ENCODE peak calls at places on chromosomes 2 and 18, in six cellular contexts. E, W, G, L, K and X are unnamed samples.

GRCh38 chr2:75495862-75496261 is 64.9 kb downstream of the EVA1A start:
- DNase-seq in L (no peak), G (no peak), W (no peak), K (no peak), E (no peak), X (no peak)

GRCh38 chr18:64806232-64806631 is 657.3 kb upstream of the LINC00305 start:
- DNase-seq in K (no peak), W (no peak), L (no peak), E (no peak), G (no peak), X (no peak)

GRCh38 chr2:184268900-184269299 is 329.4 kb upstream of the ZNF804A start:
- DNase-seq in W (no peak), G (no peak), L (no peak), K (no peak), E (no peak), X (no peak)

GRCh38 chr2:130288467-130289403 is 54.0 kb upstream of the IMP4 start:
- DNase-seq in W (no peak), K (no peak), E (peak; percentile 17), G (no peak), L (no peak), X (no peak)

GRCh38 chr2:64685430-64685829 is 31.7 kb upstream of the SERTAD2 start:
- DNase-seq in W (no peak), K (no peak), E (no peak), G (no peak), L (no peak), X (no peak)

GRCh38 chr18:31041346-31042067 is 1.0 kb downstream of the DSC3 start:
- DNase-seq in K (no peak), E (no peak), G (no peak), W (no peak), L (no peak), X (peak; percentile 23)

GRCh38 chr2:52536929-52537460 is 1230.6 kb upstream of the CHAC2 start:
- DNase-seq in E (no peak), L (no peak), W (no peak), G (no peak), K (no peak), X (no peak)

GRCh38 chr2:71901466-71901865 is 246.2 kb downstream of the CYP26B1 start:
- DNase-seq in L (no peak), E (no peak), W (no peak), K (no peak), G (no peak), X (no peak)

GRCh38 chr2:75716406-75716805 is 5.7 kb upstream of the GCFC2 start:
- DNase-seq in L (no peak), G (no peak), W (no peak), E (peak; percentile 18), K (no peak), X (no peak)

GRCh38 chr2:56008661-56009411 is 85.3 kb upstream of the EFEMP1 start:
- DNase-seq in G (peak; percentile 76), L (peak; percentile 79), K (no peak), E (peak; percentile 57), W (peak; percentile 29), X (no peak)

GRCh38 chr2:101696272-101697123 is 1.0 kb upstream of the MAP4K4 start:
- DNase-seq in W (no peak), E (no peak), G (peak; percentile 43), K (peak; percentile 27), L (no peak), X (no peak)

GRCh38 chr2:70785137-70785911 is 5.1 kb downstream of the FIGLA start:
- DNase-seq in L (peak; percentile 60), K (peak; percentile 79), W (no peak), G (no peak), E (peak; percentile 55), X (peak; percentile 41)

GRCh38 chr2:215567504-215567903 is 131.6 kb upstream of the FN1 start:
- DNase-seq in L (peak; percentile 29), W (no peak), E (no peak), G (no peak), K (no peak), X (no peak)

GRCh38 chr2:146806295-146807005 is 1038.4 kb upstream of the ACVR2A start:
- DNase-seq in G (no peak), K (no peak), E (no peak), W (no peak), L (no peak), X (no peak)

GRCh38 chr2:202831241-202831997 is 40.1 kb downstream of the ICA1L start:
- DNase-seq in E (peak; percentile 73), W (no peak), L (peak; percentile 86), K (peak; percentile 80), G (no peak), X (peak; percentile 54)

GRCh38 chr2:230007931-230008707 is 60.6 kb downstream of the SLC16A14 start:
- DNase-seq in W (no peak), L (peak; percentile 84), E (peak; percentile 64), G (peak; percentile 66), K (peak; percentile 95), X (peak; percentile 63)

GRCh38 chr2:234671231-234671630 is 174.3 kb upstream of the ARL4C start:
- DNase-seq in K (no peak), E (no peak), G (no peak), W (no peak), L (no peak), X (no peak)

GRCh38 chr2:158464426-158465281 is 7.9 kb downstream of the PKP4 start:
- DNase-seq in E (no peak), G (no peak), K (no peak), W (no peak), L (peak; percentile 56), X (peak; percentile 29)

GRCh38 chr2:131042161-131042775 is 51.0 kb downstream of the FAM168B start:
- DNase-seq in G (no peak), L (no peak), W (no peak), K (no peak), E (no peak), X (no peak)

GRCh38 chr2:26412091-26412673 is 10.5 kb downstream of the DRC1 start:
- DNase-seq in G (no peak), E (no peak), W (no peak), L (no peak), K (peak; percentile 10), X (no peak)

GRCh38 chr2:221133941-221134340 is 438.2 kb downstream of the EPHA4 start:
- DNase-seq in W (no peak), G (no peak), L (no peak), K (no peak), E (no peak), X (no peak)

GRCh38 chr2:32425719-32426141 is 68.9 kb downstream of the BIRC6 start:
- DNase-seq in E (no peak), W (peak; percentile 38), K (no peak), L (no peak), G (no peak), X (no peak)

GRCh38 chr2:96762529-96763253 is 2.0 kb downstream of the CNNM4 start:
- DNase-seq in G (peak; percentile 35), L (peak; percentile 34), E (no peak), K (peak; percentile 18), W (no peak), X (no peak)

GRCh38 chr2:192228685-192229084 is 34.0 kb upstream of the TMEFF2 start:
- DNase-seq in W (no peak), K (no peak), L (no peak), E (no peak), G (no peak), X (no peak)

GRCh38 chr2:213306320-213306942 is 22.2 kb downstream of the SPAG16 start:
- DNase-seq in W (peak; percentile 45), E (no peak), L (no peak), G (no peak), K (no peak), X (no peak)